ENCODE peak calls at places on chromosomes 5 and 9, in four cellular contexts. One of them, this sample, is unnamed.
A peak's percentile ranks its signal among the peaks of the same experiment; 100 is the strongest.

GRCh38 chr5:111127453-111128195 is 35.5 kb downstream of the WDR36 start:
- DNase-seq in K562: no peak
- DNase-seq in H1: peak; percentile 34
- DNase-seq in HepG2: no peak
- DNase-seq in this sample: no peak

GRCh38 chr9:3868466-3868865 is 342.7 kb upstream of the RFX3 start:
- DNase-seq in HepG2: no peak
- DNase-seq in H1: no peak
- DNase-seq in K562: no peak
- DNase-seq in this sample: no peak

GRCh38 chr5:93902288-93902687 is 160.9 kb upstream of the POU5F2 start:
- DNase-seq in HepG2: peak; percentile 76
- DNase-seq in H1: no peak
- DNase-seq in K562: no peak
- DNase-seq in this sample: no peak

GRCh38 chr9:85658716-85659115 is 83.0 kb downstream of the AGTPBP1 start:
- DNase-seq in K562: no peak
- DNase-seq in HepG2: no peak
- DNase-seq in H1: no peak
- DNase-seq in this sample: no peak

GRCh38 chr5:89313044-89313443 is 430.1 kb upstream of the MEF2C start:
- DNase-seq in H1: no peak
- DNase-seq in HepG2: no peak
- DNase-seq in K562: no peak
- DNase-seq in this sample: no peak

GRCh38 chr5:97778451-97778850 is 595.4 kb upstream of the RIOK2 start:
- DNase-seq in K562: no peak
- DNase-seq in HepG2: no peak
- DNase-seq in H1: no peak
- DNase-seq in this sample: no peak

GRCh38 chr5:59956130-59956773 is 62.7 kb upstream of the PDE4D start:
- DNase-seq in H1: no peak
- DNase-seq in K562: no peak
- DNase-seq in HepG2: no peak
- DNase-seq in this sample: no peak

GRCh38 chr5:168706655-168707069 is 127.5 kb upstream of the PANK3 start:
- DNase-seq in H1: peak; percentile 9
- DNase-seq in K562: peak; percentile 25
- DNase-seq in HepG2: peak; percentile 25
- DNase-seq in this sample: no peak

GRCh38 chr9:137312852-137313325 is 10.8 kb upstream of the NRARP start:
- DNase-seq in K562: peak; percentile 10
- DNase-seq in HepG2: no peak
- DNase-seq in H1: no peak
- DNase-seq in this sample: no peak

GRCh38 chr5:5145651-5146529 is 5.8 kb downstream of the ADAMTS16 start:
- DNase-seq in K562: no peak
- DNase-seq in H1: no peak
- DNase-seq in HepG2: no peak
- DNase-seq in this sample: no peak

GRCh38 chr9:89375181-89375760 is 57.0 kb downstream of the SECISBP2 start:
- DNase-seq in H1: no peak
- DNase-seq in HepG2: no peak
- DNase-seq in K562: no peak
- DNase-seq in this sample: peak; percentile 42

GRCh38 chr5:132074772-132075718 is 1.5 kb downstream of the CSF2 start:
- DNase-seq in H1: no peak
- DNase-seq in HepG2: no peak
- DNase-seq in K562: peak; percentile 53
- DNase-seq in this sample: no peak

GRCh38 chr5:30040483-30041116 is 1152.9 kb upstream of the CDH6 start:
- DNase-seq in K562: peak; percentile 30
- DNase-seq in HepG2: peak; percentile 69
- DNase-seq in H1: peak; percentile 27
- DNase-seq in this sample: no peak

GRCh38 chr9:37529111-37529510 is 43.4 kb downstream of the POLR1E start:
- DNase-seq in HepG2: no peak
- DNase-seq in H1: no peak
- DNase-seq in K562: no peak
- DNase-seq in this sample: peak; percentile 40

GRCh38 chr5:62124266-62124665 is 181.7 kb upstream of the KIF2A start:
- DNase-seq in HepG2: no peak
- DNase-seq in K562: no peak
- DNase-seq in H1: no peak
- DNase-seq in this sample: no peak

GRCh38 chr9:97518909-97519307 is 17.4 kb downstream of the TMOD1 start:
- DNase-seq in H1: no peak
- DNase-seq in K562: peak; percentile 59
- DNase-seq in HepG2: no peak
- DNase-seq in this sample: no peak

GRCh38 chr5:171724771-171725609 is 60.6 kb upstream of the SMIM23 start:
- DNase-seq in HepG2: no peak
- DNase-seq in H1: no peak
- DNase-seq in K562: no peak
- DNase-seq in this sample: no peak

GRCh38 chr5:7756453-7756852 is 94.5 kb downstream of the CFAP90 start:
- DNase-seq in HepG2: no peak
- DNase-seq in H1: no peak
- DNase-seq in K562: no peak
- DNase-seq in this sample: no peak

GRCh38 chr9:81613002-81613750 is 76.2 kb downstream of the TLE1 start:
- DNase-seq in K562: no peak
- DNase-seq in HepG2: no peak
- DNase-seq in H1: no peak
- DNase-seq in this sample: no peak

GRCh38 chr9:99239341-99240055 is 17.4 kb downstream of the SEC61B start:
- DNase-seq in K562: no peak
- DNase-seq in HepG2: no peak
- DNase-seq in H1: no peak
- DNase-seq in this sample: no peak

GRCh38 chr5:179795863-179796833 is 2.4 kb downstream of the LTC4S start:
- DNase-seq in HepG2: peak; percentile 63
- DNase-seq in K562: no peak
- DNase-seq in H1: no peak
- DNase-seq in this sample: peak; percentile 31

DNA sequence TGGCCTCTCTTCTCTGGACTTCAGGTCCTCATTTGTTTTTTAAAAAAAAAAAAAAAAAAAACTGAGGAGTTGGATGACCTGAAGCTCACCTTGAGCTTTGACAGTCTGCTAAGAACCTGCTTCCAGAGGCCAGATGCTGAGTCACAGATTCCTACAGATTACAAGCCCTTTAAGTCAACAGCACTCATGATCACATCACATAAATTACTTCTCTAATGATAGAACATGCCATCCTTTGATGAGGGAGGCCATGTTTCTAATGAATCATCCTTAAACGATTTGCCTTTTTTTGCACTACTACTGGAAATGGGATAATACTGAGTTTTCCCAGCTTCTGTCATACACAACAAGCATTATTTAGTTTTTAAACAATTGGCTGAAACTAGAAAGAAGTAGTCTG is 34.2 kb upstream of the MYOT start:
- DNase-seq in K562: no peak
- DNase-seq in HepG2: peak; percentile 64
- DNase-seq in H1: no peak
- DNase-seq in this sample: no peak
- TF ChIP-seq ATF3 in K562: peak; percentile 75
- TF ChIP-seq ATF3 in HepG2: no peak
- TF ChIP-seq ATF3 in H1: no peak
- TF ChIP-seq ATF3 in this sample: no peak

GRCh38 chr5:38780950-38781349 is 64.9 kb upstream of the OSMR start:
- DNase-seq in K562: no peak
- DNase-seq in H1: no peak
- DNase-seq in HepG2: no peak
- DNase-seq in this sample: no peak
- TF ChIP-seq KDM1A in K562: no peak
- TF ChIP-seq KDM1A in H1: no peak
- TF ChIP-seq KDM1A in HepG2: no peak
- TF ChIP-seq KDM1A in this sample: no peak

GRCh38 chr5:124631874-124632550 is 114.4 kb downstream of the ZNF608 start:
- DNase-seq in H1: no peak
- DNase-seq in HepG2: no peak
- DNase-seq in K562: no peak
- DNase-seq in this sample: no peak
- TF ChIP-seq ATF3 in H1: no peak
- TF ChIP-seq ATF3 in HepG2: no peak
- TF ChIP-seq ATF3 in K562: no peak
- TF ChIP-seq ATF3 in this sample: no peak

DNA sequence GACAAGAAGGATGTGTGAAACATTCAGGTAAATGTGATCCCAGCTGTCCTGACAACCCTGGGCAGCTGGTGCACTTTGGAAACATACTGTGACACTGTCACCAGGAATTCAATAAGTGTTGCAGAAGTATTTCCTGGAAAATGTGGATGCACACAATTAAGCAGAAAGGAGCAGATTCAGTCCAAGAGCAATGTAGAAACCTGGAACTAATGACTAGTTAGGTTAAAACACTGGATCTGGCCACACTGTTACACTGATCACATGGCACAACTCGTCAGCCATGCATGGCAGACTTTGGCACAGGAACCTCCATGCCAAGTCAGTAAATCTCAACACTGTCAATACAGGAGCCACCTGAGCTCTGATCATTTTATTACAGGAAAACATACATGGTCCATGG is 109.0 kb downstream of the FAM174A start:
- DNase-seq in HepG2: no peak
- DNase-seq in K562: no peak
- DNase-seq in H1: no peak
- DNase-seq in this sample: no peak
- TF ChIP-seq KDM1A in HepG2: no peak
- TF ChIP-seq KDM1A in K562: no peak
- TF ChIP-seq KDM1A in H1: no peak
- TF ChIP-seq KDM1A in this sample: no peak

DNA sequence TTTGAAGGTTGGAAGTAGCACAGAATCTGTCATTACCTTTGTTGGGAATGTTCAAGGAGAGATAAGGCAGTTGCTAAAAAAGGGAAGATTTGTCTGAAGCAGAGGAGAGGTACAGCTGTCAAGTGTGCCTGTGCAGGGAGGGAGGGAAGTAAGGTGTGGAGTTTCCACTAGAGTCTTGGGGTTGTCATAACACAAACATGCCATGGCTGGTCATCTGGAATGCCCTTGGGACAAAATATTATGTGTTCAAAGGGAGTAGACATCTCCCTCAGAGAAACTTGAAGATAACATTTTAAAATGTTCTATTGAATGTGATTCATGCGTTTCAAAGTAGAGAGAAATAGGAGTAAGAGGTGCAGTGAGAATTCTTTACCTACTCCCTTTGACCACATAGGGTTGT is 95.0 kb downstream of the MUSK start:
- DNase-seq in K562: no peak
- DNase-seq in HepG2: no peak
- DNase-seq in H1: no peak
- DNase-seq in this sample: no peak
- TF ChIP-seq ATF3 in K562: no peak
- TF ChIP-seq ATF3 in HepG2: no peak
- TF ChIP-seq ATF3 in H1: no peak
- TF ChIP-seq ATF3 in this sample: no peak

This sample was measured in GM12878.